ENCODE peak calls at places on chromosomes 13 and 19, in eight cellular contexts. S is fibroblast of lung, X is type B pancreatic cell, V is heart right ventricle, N is lower leg skin, E is colonic mucosa, A is tibial artery, C is PC-3. R is an unnamed sample.
A peak's percentile ranks its signal among the peaks of the same experiment; 100 is the strongest.

GRCh38 chr13:25911020-25911419 is 140.8 kb downstream of the SHISA2 start:
- DNase-seq in S (no peak), X (no peak), V (no peak), N (no peak), E (no peak), A (no peak), C (no peak), R (no peak)

GRCh38 chr13:29438772-29439171 is 156.7 kb downstream of the SLC7A1 start:
- DNase-seq in S (no peak), X (no peak), V (peak; percentile 40), N (no peak), E (no peak), A (no peak), C (no peak), R (no peak)

GRCh38 chr13:27261376-27261775 is 9.3 kb upstream of the RASL11A start:
- DNase-seq in S (no peak), X (no peak), V (no peak), N (no peak), E (no peak), A (no peak), C (peak; percentile 63), R (no peak)

GRCh38 chr19:40006273-40006691 is 9.4 kb downstream of the ZNF546 start:
- DNase-seq in S (peak; percentile 72), X (no peak), V (peak; percentile 8), N (no peak), E (no peak), A (no peak), C (peak; percentile 84), R (no peak)

GRCh38 chr19:48806518-48806817 is 4.4 kb downstream of the BCAT2 start:
- DNase-seq in S (no peak), X (no peak), V (peak; percentile 59), N (no peak), E (peak; percentile 70), A (no peak), C (no peak), R (no peak)

GRCh38 chr19:6551607-6552450 is 21.0 kb downstream of the TNFSF9 start:
- DNase-seq in S (no peak), X (no peak), V (no peak), N (no peak), E (no peak), A (no peak), C (no peak), R (no peak)

GRCh38 chr13:64527561-64527960 is 2702.6 kb downstream of the PCDH9 start:
- DNase-seq in S (no peak), X (no peak), V (no peak), N (no peak), E (no peak), A (no peak), C (no peak), R (no peak)

GRCh38 chr13:31213681-31214289 is 14.0 kb downstream of the B3GLCT start:
- DNase-seq in S (no peak), X (no peak), V (no peak), N (no peak), E (no peak), A (no peak), C (no peak), R (no peak)

GRCh38 chr19:33815410-33816340 is 19.0 kb downstream of the KCTD15 start:
- DNase-seq in S (peak; percentile 50), X (no peak), V (no peak), N (no peak), E (no peak), A (peak; percentile 37), C (peak; percentile 9), R (no peak)

GRCh38 chr19:13300421-13301030 is 150.3 kb downstream of the IER2 start:
- DNase-seq in S (no peak), X (no peak), V (no peak), N (no peak), E (no peak), A (no peak), C (no peak), R (no peak)

GRCh38 chr19:10551698-10552301 is 8.1 kb downstream of the ATG4D start:
- DNase-seq in S (peak; percentile 22), X (no peak), V (no peak), N (no peak), E (peak; percentile 46), A (no peak), C (peak; percentile 73), R (no peak)

GRCh38 chr13:68173111-68173510 is 943.0 kb upstream of the PCDH9 start:
- DNase-seq in S (no peak), X (no peak), V (no peak), N (no peak), E (no peak), A (no peak), C (peak; percentile 50), R (no peak)

GRCh38 chr19:33376423-33376822 is 2.9 kb downstream of the CEBPG start:
- DNase-seq in S (peak; percentile 81), X (no peak), V (peak; percentile 82), N (peak; percentile 84), E (peak; percentile 95), A (peak; percentile 74), C (peak; percentile 81), R (no peak)

GRCh38 chr13:40596484-40596883 is 70.0 kb downstream of the FOXO1 start:
- DNase-seq in S (no peak), X (no peak), V (no peak), N (no peak), E (no peak), A (no peak), C (no peak), R (no peak)

GRCh38 chr13:48299591-48299990 is 4.0 kb upstream of the RB1 start:
- DNase-seq in S (no peak), X (no peak), V (no peak), N (no peak), E (no peak), A (no peak), C (no peak), R (no peak)

GRCh38 chr13:20306039-20306438 is 73.9 kb upstream of the GJB6 start:
- DNase-seq in S (no peak), X (no peak), V (no peak), N (no peak), E (no peak), A (no peak), C (no peak), R (no peak)

GRCh38 chr13:91468301-91468700 is 69.9 kb downstream of the GPC5 start:
- DNase-seq in S (no peak), X (no peak), V (no peak), N (no peak), E (no peak), A (no peak), C (no peak), R (no peak)

GRCh38 chr13:36244990-36245389 is 30.6 kb upstream of the SOHLH2 start:
- DNase-seq in S (no peak), X (no peak), V (no peak), N (no peak), E (no peak), A (no peak), C (peak; percentile 69), R (no peak)

GRCh38 chr19:13241321-13242104 is 91.3 kb downstream of the IER2 start:
- DNase-seq in S (no peak), X (no peak), V (no peak), N (no peak), E (no peak), A (no peak), C (peak; percentile 26), R (no peak)

GRCh38 chr13:114097893-114098688 is 34.3 kb downstream of the RASA3 start:
- DNase-seq in S (no peak), X (no peak), V (no peak), N (no peak), E (no peak), A (peak; percentile 63), C (no peak), R (peak; percentile 39)

GRCh38 chr19:282501-282900 is 8.7 kb downstream of the PLPP2 start:
- DNase-seq in S (no peak), X (no peak), V (no peak), N (no peak), E (no peak), A (peak; percentile 13), C (no peak), R (no peak)

GRCh38 chr13:38582133-38582532 is 104.7 kb upstream of the FREM2 start:
- DNase-seq in S (peak; percentile 44), X (no peak), V (peak; percentile 15), N (no peak), E (peak; percentile 21), A (no peak), C (peak; percentile 59), R (no peak)

GRCh38 chr19:19531951-19532805 is 3.5 kb downstream of the YJEFN3 start:
- DNase-seq in S (peak; percentile 51), X (peak; percentile 90), V (peak; percentile 74), N (peak; percentile 80), E (peak; percentile 85), A (peak; percentile 88), C (peak; percentile 81), R (peak; percentile 76)

GRCh38 chr19:19529783-19530422 is 1.2 kb downstream of the YJEFN3 start:
- DNase-seq in S (no peak), X (no peak), V (no peak), N (no peak), E (no peak), A (no peak), C (no peak), R (no peak)

GRCh38 chr19:19528721-19529490 is at the start of gene YJEFN3:
- DNase-seq in S (no peak), X (no peak), V (no peak), N (no peak), E (no peak), A (no peak), C (no peak), R (no peak)

GRCh38 chr19:19530889-19531288 is 2.2 kb downstream of the YJEFN3 start:
- DNase-seq in S (no peak), X (no peak), V (no peak), N (no peak), E (no peak), A (no peak), C (no peak), R (no peak)

GRCh38 chr19:19530423-19530804 is 1.7 kb downstream of the YJEFN3 start:
- DNase-seq in S (no peak), X (no peak), V (no peak), N (no peak), E (no peak), A (no peak), C (no peak), R (no peak)
- TF ChIP-seq CTCF in S (no peak), X (no peak), V (no peak), N (no peak), E (no peak), A (no peak), C (peak; percentile 9), R (no peak)

GRCh38 chr13:45119469-45119989 is 781 bp upstream of the GTF2F2 start:
- DNase-seq in S (peak; percentile 72), X (no peak), V (peak; percentile 8), N (no peak), E (peak; percentile 42), A (no peak), C (no peak), R (peak; percentile 53)
- TF ChIP-seq CTCF in S (no peak), X (no peak), V (no peak), N (no peak), E (no peak), A (no peak), C (no peak), R (no peak)

GRCh38 chr19:50384685-50385535 is 763 bp downstream of the POLD1 start:
- DNase-seq in S (no peak), X (no peak), V (no peak), N (no peak), E (no peak), A (no peak), C (peak; percentile 54), R (no peak)
- TF ChIP-seq CTCF in S (no peak), X (no peak), V (no peak), N (no peak), E (no peak), A (no peak), C (no peak), R (no peak)

GRCh38 chr13:56020425-56020824 is 1120.3 kb upstream of the PRR20A start:
- DNase-seq in S (no peak), X (no peak), V (no peak), N (no peak), E (no peak), A (no peak), C (no peak), R (no peak)
- TF ChIP-seq CTCF in S (no peak), X (no peak), V (no peak), N (no peak), E (no peak), A (no peak), C (no peak), R (no peak)